ENCODE peak calls at places on chromosomes 6 and 20, in six cellular contexts. G is stomach, O is transverse colon, P is GM12892, B is breast epithelium, D is HCT116. I is an unnamed sample.

GRCh38 chr20:39424923-39425678 is 463.0 kb downstream of the DHX35 start:
- DNase-seq in D (no peak), P (no peak), O (no peak), G (no peak), B (no peak), I (no peak)

GRCh38 chr6:168906251-168906845 is 347.3 kb downstream of the THBS2 start:
- DNase-seq in P (no peak), G (peak), B (no peak), D (no peak), O (no peak), I (no peak)

GRCh38 chr6:96015321-96015790 is 418 bp upstream of the FUT9 start:
- DNase-seq in D (no peak), O (no peak), G (peak), P (no peak), B (no peak), I (peak)

GRCh38 chr6:68226460-68226859 is 408.6 kb upstream of the ADGRB3 start:
- DNase-seq in O (no peak), B (no peak), P (no peak), D (no peak), G (no peak), I (no peak)

GRCh38 chr6:28929887-28930620 is 6.3 kb upstream of the TRIM27 start:
- DNase-seq in D (no peak), G (no peak), B (no peak), O (no peak), P (no peak), I (no peak)

GRCh38 chr20:11473971-11474370 is 443.7 kb upstream of the BTBD3 start:
- DNase-seq in B (no peak), P (no peak), O (no peak), D (no peak), G (no peak), I (no peak)

GRCh38 chr6:108651287-108651686 is 90.6 kb downstream of the FOXO3 start:
- DNase-seq in D (no peak), B (no peak), P (no peak), G (no peak), O (no peak), I (no peak)

GRCh38 chr6:168264593-168265335 is 54.8 kb downstream of the DACT2 start:
- DNase-seq in B (no peak), G (no peak), D (no peak), P (no peak), O (no peak), I (peak)

GRCh38 chr20:62606551-62607201 is 35.6 kb upstream of the SLCO4A1 start:
- DNase-seq in P (no peak), O (peak), B (no peak), D (no peak), G (peak), I (no peak)

GRCh38 chr20:4135385-4136077 is 120.2 kb upstream of the RNF24 start:
- DNase-seq in P (no peak), O (peak), B (no peak), G (peak), D (peak), I (no peak)

GRCh38 chr6:122730775-122731386 is 48.6 kb upstream of the FABP7 start:
- DNase-seq in P (no peak), D (no peak), B (no peak), O (no peak), G (no peak), I (no peak)

GRCh38 chr6:36977470-36977941 is 8.5 kb downstream of the MTCH1 start:
- DNase-seq in D (no peak), G (no peak), P (peak), B (no peak), O (no peak), I (no peak)

GRCh38 chr20:3245156-3245555 is 6.2 kb upstream of the SLC4A11 start:
- DNase-seq in O (no peak), D (no peak), G (no peak), B (no peak), P (no peak), I (no peak)

GRCh38 chr6:169794317-169795055 is 43.1 kb downstream of the ERMARD start:
- DNase-seq in G (peak), O (no peak), D (no peak), B (peak), P (no peak), I (no peak)

GRCh38 chr20:47202765-47203667 is 153.5 kb downstream of the ZMYND8 start:
- DNase-seq in B (no peak), G (no peak), O (no peak), P (no peak), D (no peak), I (no peak)

GRCh38 chr20:25223765-25224720 is 23.8 kb upstream of the PYGB start:
- DNase-seq in P (no peak), B (no peak), O (no peak), D (no peak), G (peak), I (no peak)

GRCh38 chr20:32485126-32485769 is 99.9 kb downstream of the NOL4L start:
- DNase-seq in P (no peak), D (peak), O (peak), G (peak), B (peak), I (peak)

GRCh38 chr6:11815231-11815630 is 36.6 kb upstream of the ADTRP start:
- DNase-seq in D (no peak), P (no peak), G (no peak), O (no peak), B (no peak), I (no peak)

GRCh38 chr6:132132420-132132819 is 181.2 kb upstream of the CCN2 start:
- DNase-seq in P (no peak), G (no peak), D (no peak), B (no peak), O (no peak), I (no peak)

DNA sequence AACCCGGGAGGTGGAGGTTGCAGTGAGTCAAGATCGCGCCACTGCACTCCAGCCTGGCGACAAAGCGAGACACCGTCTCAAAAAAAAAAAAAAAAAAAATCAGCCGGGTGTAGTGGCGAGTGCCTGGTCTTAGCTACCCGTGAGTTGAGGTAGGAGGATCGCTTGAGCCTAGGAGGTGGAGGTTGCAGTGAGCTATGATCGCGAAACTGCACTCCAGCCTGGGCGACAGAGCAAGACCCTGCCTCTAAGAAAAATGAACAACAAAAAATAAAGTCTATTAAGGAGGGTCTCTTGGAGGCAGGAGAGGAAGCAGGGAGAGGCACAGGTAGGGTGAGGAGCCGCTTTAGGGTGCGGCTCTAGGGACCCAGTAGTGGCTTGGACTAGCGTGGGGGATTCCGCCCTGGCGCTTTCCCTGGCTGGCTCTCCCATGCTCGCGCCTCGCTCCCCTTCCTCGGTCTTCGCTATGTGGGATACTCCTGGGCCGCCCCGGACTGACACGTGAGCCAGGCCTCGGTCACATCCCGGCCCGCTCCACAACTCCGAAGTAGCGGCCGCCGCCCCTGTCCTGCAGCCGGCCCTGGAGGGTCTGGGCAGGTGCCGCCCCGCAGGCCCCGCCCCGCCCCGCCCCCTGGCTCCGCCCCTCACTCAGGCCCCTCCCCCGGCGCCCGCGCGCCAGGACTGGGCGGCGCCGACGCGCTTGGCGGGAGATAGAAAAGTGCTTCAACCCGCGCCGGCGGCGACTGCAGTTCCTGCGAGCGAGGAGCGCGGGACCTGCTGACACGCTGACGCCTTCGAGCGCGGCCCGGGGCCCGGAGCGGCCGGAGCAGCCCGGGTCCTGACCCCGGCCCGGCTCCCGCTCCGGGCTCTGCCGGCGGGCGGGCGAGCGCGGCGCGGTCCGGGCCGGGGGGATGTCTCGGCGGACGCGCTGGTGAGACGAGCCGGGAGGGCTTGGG is at the start of gene MYBL2:
- DNase-seq in D (peak), P (peak), G (peak), B (no peak), O (peak), I (no peak)
- TF ChIP-seq POLR2AphosphoS5 in D (peak), P (peak), G (no peak), B (no peak), O (peak), I (no peak)

GRCh38 chr6:6411115-6411514 is 90.7 kb upstream of the F13A1 start:
- DNase-seq in P (no peak), B (no peak), G (no peak), D (no peak), O (no peak), I (no peak)
- TF ChIP-seq POLR2AphosphoS5 in P (no peak), B (no peak), G (no peak), D (no peak), O (no peak), I (no peak)

DNA sequence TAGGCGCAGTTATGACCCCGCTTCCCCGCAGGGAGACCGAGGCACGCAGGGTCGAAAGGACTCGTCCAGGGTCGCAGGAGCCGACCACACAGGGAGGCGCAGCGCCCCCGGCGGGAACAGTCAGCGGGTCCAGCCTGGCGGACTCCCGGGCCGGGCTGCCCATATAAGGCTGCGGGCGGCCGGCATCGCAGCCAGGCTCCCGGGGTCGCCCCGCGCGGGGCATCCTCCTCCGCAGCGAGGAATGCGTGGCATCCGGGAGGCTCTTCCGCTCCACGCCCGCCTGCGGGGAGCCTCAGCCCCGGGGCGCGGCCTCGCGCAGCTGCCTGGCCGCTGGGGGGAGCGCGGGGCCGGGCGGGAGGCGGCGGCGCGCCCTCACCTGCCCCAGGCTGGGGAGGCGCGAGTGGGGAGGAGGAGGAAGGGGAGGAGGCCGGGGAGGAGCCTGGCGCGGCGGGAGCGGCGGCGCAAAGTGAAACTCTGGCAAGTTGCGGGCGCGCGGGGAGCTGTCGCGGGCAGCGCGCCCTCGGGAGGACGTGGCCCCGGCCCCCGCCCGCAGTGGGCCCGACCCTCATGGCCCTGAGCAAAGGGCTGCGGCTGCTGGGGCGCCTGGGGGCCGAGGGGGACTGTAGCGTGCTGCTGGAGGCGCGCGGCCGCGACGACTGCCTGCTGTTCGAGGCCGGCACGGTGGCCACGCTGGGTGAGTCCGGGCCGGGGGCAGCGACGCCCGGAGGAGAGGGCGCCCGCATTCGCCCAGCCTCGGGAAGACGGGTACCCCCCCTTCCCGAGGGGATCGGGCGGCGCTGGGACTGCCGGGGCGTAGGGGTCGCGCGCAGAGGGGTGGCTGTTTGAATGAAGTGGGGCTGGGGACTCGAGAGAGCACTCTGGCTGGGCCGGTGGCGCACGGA is at the start of gene SYNJ2:
- DNase-seq in O (peak), P (peak), G (peak), B (peak), D (no peak), I (peak)
- TF ChIP-seq POLR2AphosphoS5 in O (peak), P (no peak), G (peak), B (peak), D (peak), I (no peak)

DNA sequence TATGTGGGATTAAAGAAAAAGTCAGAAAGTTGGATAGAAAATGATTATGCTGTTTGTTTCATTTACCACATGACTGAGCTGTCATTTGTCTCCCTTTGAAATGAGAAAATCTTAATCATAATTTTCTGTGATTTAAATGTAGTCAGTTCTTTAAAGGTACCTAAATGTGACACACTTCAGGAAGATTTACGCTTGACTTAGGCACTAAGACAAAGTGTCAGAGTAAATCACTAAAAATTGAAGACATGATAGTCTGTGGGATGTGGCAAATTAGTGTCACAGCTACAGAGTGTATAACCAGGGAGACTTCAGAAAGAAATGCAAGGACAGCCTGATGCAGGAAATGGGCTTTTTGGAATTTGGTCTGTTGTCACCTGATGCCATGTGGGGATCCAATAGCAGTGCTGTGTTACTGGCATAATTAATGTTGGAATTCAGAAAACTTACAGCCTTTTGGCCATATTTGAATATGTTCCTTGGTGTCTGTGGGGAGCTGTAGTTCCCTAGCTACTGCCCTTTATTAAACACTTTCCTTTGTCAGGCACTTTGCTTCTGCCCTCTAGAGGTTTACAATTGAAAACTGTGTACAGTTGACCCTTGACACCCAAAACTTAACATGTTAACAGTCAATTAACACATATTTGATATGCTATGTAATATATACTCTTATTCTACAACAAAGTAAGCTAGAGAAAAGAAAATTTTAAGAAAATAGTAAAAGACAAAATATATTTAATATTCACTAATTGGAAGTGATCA is 493.8 kb downstream of the UTRN start:
- DNase-seq in P (no peak), O (no peak), D (no peak), B (no peak), G (no peak), I (no peak)
- TF ChIP-seq POLR2AphosphoS5 in P (no peak), O (no peak), D (no peak), B (no peak), G (no peak), I (no peak)

GRCh38 chr6:166679566-166679965 is 52.5 kb upstream of the RPS6KA2 start:
- DNase-seq in B (no peak), G (no peak), O (no peak), D (no peak), P (no peak), I (no peak)
- TF ChIP-seq POLR2AphosphoS5 in B (no peak), G (no peak), O (no peak), D (no peak), P (no peak), I (no peak)

GRCh38 chr6:66948106-66948505 is 1241.1 kb upstream of the EYS start:
- DNase-seq in O (no peak), G (no peak), D (no peak), B (no peak), P (no peak), I (no peak)
- TF ChIP-seq POLR2AphosphoS5 in O (no peak), G (no peak), D (no peak), B (no peak), P (no peak), I (no peak)

GRCh38 chr20:7984192-7984591 is 35.4 kb downstream of the TMX4 start:
- DNase-seq in B (no peak), O (no peak), G (no peak), P (no peak), D (no peak), I (no peak)
- TF ChIP-seq POLR2AphosphoS5 in B (no peak), O (no peak), G (no peak), P (no peak), D (no peak), I (no peak)

GRCh38 chr6:53065266-53066058 is at the start of gene FBXO9:
- DNase-seq in P (peak), B (peak), G (peak), D (no peak), O (peak), I (peak)
- TF ChIP-seq POLR2AphosphoS5 in P (no peak), B (no peak), G (peak), D (peak), O (peak), I (no peak)